ENCODE peak calls at places on chromosomes 11 and 22, in six cellular contexts. I, Y, U, F, X and Z are unnamed samples.
A peak's percentile ranks its signal among the peaks of the same experiment; 100 is the strongest.

GRCh38 chr11:111538407-111539114 is 2.0 kb upstream of the LAYN start:
- DNase-seq in X (no peak), Y (no peak), I (peak; percentile 90), F (no peak), U (no peak), Z (no peak)

GRCh38 chr11:12276831-12277475 is 100.4 kb upstream of the PARVA start:
- DNase-seq in Y (no peak), U (no peak), I (no peak), F (no peak), X (peak; percentile 6), Z (no peak)

GRCh38 chr11:78030429-78031325 is 7.6 kb upstream of the KCTD14 start:
- DNase-seq in Y (no peak), F (no peak), X (peak; percentile 91), U (peak; percentile 56), I (peak; percentile 85), Z (no peak)

GRCh38 chr11:10392680-10393079 is 62.4 kb upstream of the AMPD3 start:
- DNase-seq in U (peak; percentile 40), X (no peak), I (no peak), F (no peak), Y (no peak), Z (no peak)

GRCh38 chr11:50174189-50174588 is 141.5 kb downstream of the OR4C45 start:
- DNase-seq in Y (no peak), F (no peak), I (peak; percentile 55), X (no peak), U (no peak), Z (no peak)

GRCh38 chr22:49305966-49306631 is 521.6 kb downstream of the BRD1 start:
- DNase-seq in Y (no peak), I (no peak), F (no peak), X (peak; percentile 2), U (no peak), Z (no peak)

GRCh38 chr11:2802389-2803185 is 83.0 kb downstream of the CDKN1C start:
- DNase-seq in X (peak; percentile 9), F (no peak), I (no peak), U (no peak), Y (no peak), Z (no peak)

GRCh38 chr11:122816701-122817100 is 21.6 kb upstream of the CRTAM start:
- DNase-seq in X (no peak), Y (no peak), U (no peak), F (no peak), I (no peak), Z (no peak)

GRCh38 chr22:35539910-35540599 is 576 bp upstream of the RASD2 start:
- DNase-seq in U (no peak), Y (peak; percentile 52), X (peak; percentile 50), F (peak; percentile 94), I (peak; percentile 45), Z (peak; percentile 56)

DNA sequence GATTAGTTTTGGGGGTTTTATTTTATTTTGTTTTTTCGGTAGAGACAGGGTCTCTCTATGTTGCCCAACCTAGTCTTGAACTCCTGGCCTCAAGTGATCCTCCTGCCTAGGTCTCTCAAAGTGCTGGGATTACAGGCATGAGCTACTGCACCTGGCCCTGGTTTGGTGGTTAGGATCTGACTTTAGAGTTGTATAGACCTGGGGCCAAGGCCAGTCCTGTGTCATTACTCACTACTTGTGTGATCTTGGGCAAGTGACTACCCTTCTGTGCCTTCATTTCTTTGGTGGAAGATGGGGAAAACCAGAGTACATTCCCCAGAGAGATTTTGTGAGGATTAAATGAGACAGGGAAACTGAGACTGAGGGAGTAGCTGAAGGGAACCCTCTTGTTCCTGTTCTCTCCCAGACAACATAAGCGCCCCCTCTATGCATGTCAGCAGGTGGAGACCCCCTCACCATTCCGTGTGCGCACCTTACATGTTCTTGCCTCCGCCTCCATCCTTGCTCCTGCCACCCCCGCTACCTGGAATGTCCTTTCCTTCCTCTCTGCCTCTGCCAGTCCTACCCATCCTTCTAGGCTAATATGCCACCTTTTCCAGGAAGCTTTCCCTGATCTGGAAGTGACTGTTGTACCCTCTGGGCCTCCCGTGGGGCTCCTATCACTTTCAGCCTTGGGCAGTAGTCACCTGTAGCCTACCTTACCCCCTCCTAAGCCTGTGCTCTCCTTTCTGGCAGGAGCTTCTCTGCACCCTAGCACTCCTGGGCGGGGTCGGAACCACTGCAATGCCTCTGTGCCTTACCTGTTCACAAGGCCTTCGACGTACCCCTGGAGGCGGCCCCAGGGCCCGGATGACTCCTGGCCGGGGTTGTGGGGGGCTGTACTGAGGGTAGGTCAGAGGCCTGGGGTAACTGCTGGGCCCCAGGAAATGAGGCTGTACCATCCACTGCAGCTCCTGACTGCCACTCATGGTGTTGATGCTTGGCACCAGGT is 3.9 kb downstream of the FOSL1 start:
- DNase-seq in I (peak; percentile 21), F (no peak), U (no peak), Y (no peak), X (no peak), Z (no peak)
- TF ChIP-seq CTCF in I (no peak), F (no peak), U (no peak), Y (no peak), X (no peak), Z (no peak)

DNA sequence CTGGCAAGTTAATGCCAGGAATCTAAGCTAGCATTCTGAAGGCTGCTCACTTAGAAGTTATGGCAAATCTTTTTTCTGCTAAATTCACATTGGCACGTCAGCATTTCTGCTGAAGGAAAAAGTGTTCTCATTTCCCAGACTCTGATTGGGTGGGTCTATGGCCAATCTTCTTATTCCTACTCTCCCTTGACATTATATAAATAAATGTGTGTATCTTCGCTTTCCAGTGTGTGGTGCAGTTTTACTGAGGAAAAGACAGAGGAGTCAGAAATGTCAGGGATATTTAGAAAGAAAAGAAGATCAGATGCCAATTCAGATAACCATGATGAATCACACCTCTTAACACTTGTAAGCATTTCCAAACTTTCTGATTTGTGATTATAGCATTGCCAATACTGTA is 3.2 kb upstream of the BDNF start:
- DNase-seq in Y (no peak), U (no peak), I (peak; percentile 53), F (no peak), X (no peak), Z (no peak)
- TF ChIP-seq CTCF in Y (no peak), U (no peak), I (peak; percentile 42), F (no peak), X (no peak), Z (no peak)

GRCh38 chr11:110472858-110473257 is 43.1 kb downstream of the FDX1 start:
- DNase-seq in F (no peak), U (no peak), X (no peak), I (peak; percentile 73), Y (no peak), Z (no peak)

GRCh38 chr11:110474578-110474977 is 44.8 kb downstream of the FDX1 start:
- DNase-seq in I (no peak), F (no peak), U (no peak), X (no peak), Y (no peak), Z (no peak)

GRCh38 chr11:110471315-110471714 is 41.6 kb downstream of the FDX1 start:
- DNase-seq in I (no peak), F (no peak), X (no peak), Y (no peak), U (no peak), Z (no peak)

GRCh38 chr11:110470716-110471115 is 41.0 kb downstream of the FDX1 start:
- DNase-seq in U (no peak), X (no peak), Y (no peak), F (no peak), I (no peak), Z (no peak)

GRCh38 chr11:110473666-110474065 is 43.9 kb downstream of the FDX1 start:
- DNase-seq in U (no peak), I (no peak), X (no peak), Y (no peak), F (no peak), Z (peak; percentile 18)
- TF ChIP-seq CTCF in U (no peak), I (no peak), X (no peak), Y (no peak), F (no peak), Z (no peak)

GRCh38 chr11:61696602-61697001 is 16.4 kb downstream of the DAGLA start:
- DNase-seq in I (no peak), X (no peak), Y (no peak), U (no peak), F (no peak), Z (no peak)

GRCh38 chr11:61697093-61697492 is 16.9 kb downstream of the DAGLA start:
- DNase-seq in I (peak; percentile 98), X (peak; percentile 86), U (no peak), Y (no peak), F (no peak), Z (no peak)

GRCh38 chr11:61695917-61696316 is 15.7 kb downstream of the DAGLA start:
- DNase-seq in Y (no peak), I (peak; percentile 93), F (peak; percentile 60), U (no peak), X (peak; percentile 88), Z (no peak)

GRCh38 chr11:61693897-61694840 is 14.0 kb downstream of the DAGLA start:
- DNase-seq in U (no peak), Y (no peak), F (no peak), I (no peak), X (peak; percentile 63), Z (no peak)

GRCh38 chr11:61694971-61695706 is 14.9 kb downstream of the DAGLA start:
- DNase-seq in Y (no peak), F (no peak), I (peak; percentile 44), X (peak; percentile 78), U (no peak), Z (no peak)
- TF ChIP-seq CTCF in Y (peak; percentile 49), F (no peak), I (peak; percentile 43), X (peak; percentile 9), U (no peak), Z (no peak)

DNA sequence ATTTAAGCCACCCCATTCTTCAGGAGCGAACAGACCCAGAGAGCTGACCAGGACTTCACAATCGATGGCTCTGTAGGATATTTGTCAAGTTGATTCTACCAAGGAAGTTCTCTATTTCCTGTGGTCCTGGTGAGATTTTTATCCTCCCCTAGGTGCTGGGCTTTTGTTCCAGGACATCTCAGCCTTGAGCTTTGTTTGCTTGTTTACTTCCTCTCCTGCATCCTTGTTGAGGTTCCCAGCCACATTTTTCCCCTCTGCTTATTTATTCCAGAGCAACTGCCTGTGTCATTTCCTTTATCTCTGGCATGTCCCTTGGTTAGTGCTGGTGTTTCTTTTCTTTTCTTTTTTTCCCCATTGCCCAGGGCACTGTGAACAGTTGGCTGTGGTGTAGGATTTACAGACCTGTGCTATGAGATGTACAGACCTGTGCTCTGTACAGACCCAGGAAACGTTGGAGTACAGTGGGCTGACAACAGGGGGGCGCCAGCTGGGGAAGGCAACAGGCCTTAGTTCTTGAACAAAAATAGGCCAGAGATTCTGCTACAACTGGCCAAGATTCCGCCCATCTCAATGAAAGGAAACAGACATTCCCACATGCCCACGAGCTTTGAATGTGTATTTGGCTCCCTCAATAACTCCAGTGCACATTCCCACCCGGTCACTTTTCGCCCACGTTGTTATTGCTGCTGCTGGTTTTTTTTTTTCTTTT is 235.9 kb upstream of the DDI1 start:
- DNase-seq in X (no peak), U (no peak), Y (no peak), I (no peak), F (no peak), Z (no peak)
- TF ChIP-seq CTCF in X (no peak), U (no peak), Y (no peak), I (no peak), F (no peak), Z (no peak)

GRCh38 chr22:30178180-30179126 is 68.1 kb downstream of the LIF start:
- DNase-seq in I (no peak), U (no peak), Y (no peak), F (no peak), X (peak; percentile 35), Z (no peak)
- TF ChIP-seq CTCF in I (peak; percentile 8), U (peak; percentile 24), Y (no peak), F (no peak), X (no peak), Z (no peak)

GRCh38 chr11:87290304-87290922 is 252.7 kb downstream of the TMEM135 start:
- DNase-seq in I (peak; percentile 93), X (no peak), F (peak; percentile 25), Y (no peak), U (peak; percentile 58), Z (no peak)
- TF ChIP-seq CTCF in I (peak; percentile 92), X (peak; percentile 50), F (peak; percentile 42), Y (peak; percentile 86), U (peak; percentile 10), Z (peak; percentile 79)